ENCODE peak calls at places on chromosomes 7 and 10, in seven cellular contexts. S is left cardiac atrium; B is activated CD4-positive, alpha-beta T cell treated with anti-CD3 and anti-CD28 coated beads for 4 hours; F is posterior cingulate gyrus; Q is activated T-helper 9 cell treated with anti-CD3 and anti-CD28 coated beads, Interleukin-2, amount 50 U/mL, for 16 hours; E is aorta; D is adrenal gland. G is an unnamed sample.
A peak's percentile ranks its signal among the peaks of the same experiment; 100 is the strongest.

GRCh38 chr7:34191766-34192550 is 286.6 kb downstream of the BMPER start:
- DNase-seq in E (no peak), S (no peak), Q (no peak), F (peak; percentile 93), B (no peak), D (no peak), G (peak; percentile 65)

GRCh38 chr10:77780180-77780579 is 142.6 kb upstream of the KCNMA1 start:
- DNase-seq in E (no peak), B (no peak), D (peak; percentile 16), Q (no peak), S (no peak), F (no peak), G (no peak)

GRCh38 chr7:122082670-122083069 is 61.4 kb downstream of the AASS start:
- DNase-seq in S (no peak), D (no peak), Q (no peak), B (no peak), E (no peak), F (no peak), G (no peak)

GRCh38 chr7:45259966-45260646 is 102.5 kb downstream of the RAMP3 start:
- DNase-seq in D (peak; percentile 40), E (peak; percentile 57), Q (peak; percentile 56), F (peak; percentile 92), S (peak; percentile 67), B (peak; percentile 44), G (peak; percentile 77)

GRCh38 chr10:44035474-44036197 is 349.3 kb downstream of the CXCL12 start:
- DNase-seq in B (no peak), S (no peak), D (no peak), F (no peak), Q (no peak), E (no peak), G (no peak)

GRCh38 chr7:111855161-111855841 is 293.0 kb upstream of the IMMP2L start:
- DNase-seq in F (no peak), Q (no peak), S (no peak), D (peak; percentile 34), B (no peak), E (no peak), G (no peak)

GRCh38 chr10:118912961-118913360 is 116.6 kb upstream of the NANOS1 start:
- DNase-seq in S (no peak), E (no peak), F (no peak), Q (no peak), B (no peak), D (no peak), G (no peak)

GRCh38 chr7:76262683-76263402 is 39.6 kb upstream of the HSPB1 start:
- DNase-seq in E (no peak), S (peak; percentile 62), Q (no peak), F (no peak), B (no peak), D (peak; percentile 74), G (peak; percentile 83)

GRCh38 chr7:40709077-40709964 is 574.5 kb downstream of the SUGCT start:
- DNase-seq in Q (no peak), F (no peak), B (no peak), E (no peak), D (no peak), S (no peak), G (no peak)

GRCh38 chr7:88835147-88835728 is 39.7 kb upstream of the TEX47 start:
- DNase-seq in Q (no peak), B (no peak), S (no peak), F (no peak), D (no peak), E (no peak), G (peak; percentile 6)

GRCh38 chr10:31721166-31721565 is 207.5 kb downstream of the ARHGAP12 start:
- DNase-seq in F (no peak), Q (no peak), E (no peak), D (no peak), S (no peak), B (no peak), G (no peak)

GRCh38 chr10:104767282-104767681 is 126.2 kb downstream of the SORCS3 start:
- DNase-seq in D (no peak), E (no peak), B (no peak), Q (no peak), S (no peak), F (no peak), G (no peak)

GRCh38 chr7:157089100-157089510 is 49.6 kb upstream of the UBE3C start:
- DNase-seq in Q (no peak), B (no peak), S (no peak), E (no peak), D (no peak), F (no peak), G (no peak)

GRCh38 chr7:124532166-124532565 is 233.4 kb downstream of the GPR37 start:
- DNase-seq in B (no peak), E (no peak), D (no peak), S (no peak), Q (no peak), F (no peak), G (no peak)

GRCh38 chr7:148031019-148031418 is 559.5 kb upstream of the C7orf33 start:
- DNase-seq in Q (no peak), E (no peak), F (no peak), S (no peak), D (no peak), B (no peak), G (no peak)

GRCh38 chr10:75195035-75195763 is 15.4 kb upstream of the VDAC2 start:
- DNase-seq in S (no peak), E (no peak), F (no peak), Q (no peak), D (peak; percentile 26), B (no peak), G (no peak)

GRCh38 chr10:114151486-114151885 is 22.5 kb downstream of the CCDC186 start:
- DNase-seq in D (no peak), B (no peak), E (no peak), S (no peak), F (no peak), Q (no peak), G (no peak)

GRCh38 chr10:89666138-89666537 is 21.1 kb upstream of the PANK1 start:
- DNase-seq in D (no peak), E (no peak), F (no peak), Q (no peak), B (no peak), S (no peak), G (no peak)

GRCh38 chr7:118259115-118259514 is 34.6 kb downstream of the ANKRD7 start:
- DNase-seq in Q (no peak), S (no peak), E (no peak), B (no peak), D (no peak), F (no peak), G (peak; percentile 12)

GRCh38 chr10:124652701-124653100 is 91.5 kb downstream of the FAM53B start:
- DNase-seq in D (no peak), E (no peak), S (no peak), B (no peak), Q (no peak), F (peak; percentile 64), G (no peak)

GRCh38 chr10:70804424-70804814 is 11.3 kb upstream of the SGPL1 start:
- DNase-seq in B (no peak), F (no peak), S (no peak), E (no peak), D (no peak), Q (no peak), G (no peak)

G was measured in cerebellum.